ENCODE peak calls at places on chromosomes 4 and X, in ten cellular contexts. H is heart left ventricle, X is heart right ventricle, L is suprapubic skin, B is tibial artery, G is A549, O is pancreas, M is upper lobe of right lung, N is lower lobe of right lung, W is uterus. K is an unnamed sample.

GRCh38 chr4:151029537-151029936 is 14.5 kb upstream of the LRBA start:
- DNase-seq in H (no peak), G (no peak), L (no peak), X (no peak), O (no peak), N (no peak), M (no peak), W (no peak), B (no peak), K (no peak)

GRCh38 chr4:48542888-48543287 is 52.8 kb downstream of the ZAR1 start:
- DNase-seq in G (no peak), W (no peak), X (no peak), L (no peak), H (no peak), O (no peak), N (no peak), M (no peak), B (no peak), K (no peak)

GRCh38 chrX:125757794-125758564 is 408.1 kb downstream of the DCAF12L2 start:
- DNase-seq in M (no peak), O (peak; percentile 4), W (peak; percentile 26), N (no peak), G (peak; percentile 7), L (no peak), X (peak; percentile 11), B (peak; percentile 38), H (peak; percentile 53), K (no peak)

GRCh38 chr4:182929296-182929695 is 12.1 kb upstream of the DCTD start:
- DNase-seq in O (no peak), H (no peak), B (no peak), L (no peak), W (no peak), X (no peak), N (no peak), M (no peak), G (peak; percentile 43), K (no peak)

GRCh38 chr4:1113311-1114009 is at the start of gene RNF212:
- DNase-seq in G (peak; percentile 49), W (no peak), N (no peak), M (peak; percentile 83), H (no peak), X (peak; percentile 45), O (peak; percentile 60), L (peak; percentile 57), B (no peak), K (no peak)

GRCh38 chr4:109411964-109412363 is 21.7 kb upstream of the SEC24B start:
- DNase-seq in B (no peak), G (no peak), M (no peak), X (peak; percentile 68), N (no peak), L (no peak), W (no peak), O (peak; percentile 29), H (peak; percentile 62), K (no peak)

GRCh38 chrX:129754266-129755024 is 15.7 kb downstream of the XPNPEP2 start:
- DNase-seq in W (no peak), X (no peak), L (no peak), M (no peak), H (no peak), O (no peak), G (no peak), B (no peak), N (no peak), K (no peak)

GRCh38 chrX:103792916-103793540 is 16.4 kb downstream of the PLP1 start:
- DNase-seq in H (no peak), N (no peak), L (no peak), G (no peak), B (no peak), O (no peak), W (no peak), M (no peak), X (no peak), K (no peak)

GRCh38 chr4:151014521-151015457 is at the start of gene LRBA:
- DNase-seq in W (peak; percentile 70), H (peak; percentile 73), B (peak; percentile 60), G (peak; percentile 74), X (peak; percentile 61), O (peak; percentile 85), M (peak; percentile 90), L (no peak), N (peak; percentile 87), K (peak; percentile 58)

GRCh38 chr4:113636877-113637276 is 124.7 kb downstream of the CAMK2D start:
- DNase-seq in H (no peak), N (no peak), W (no peak), L (no peak), M (no peak), O (no peak), X (no peak), B (no peak), G (no peak), K (no peak)

GRCh38 chr4:15078682-15079642 is 76.7 kb downstream of the CPEB2 start:
- DNase-seq in H (no peak), L (no peak), B (no peak), W (no peak), M (no peak), N (no peak), X (no peak), O (no peak), G (no peak), K (no peak)

GRCh38 chrX:45347877-45348675 is 147.4 kb upstream of the DIPK2B start:
- DNase-seq in O (no peak), H (no peak), M (no peak), B (no peak), L (no peak), N (no peak), G (no peak), W (no peak), X (no peak), K (no peak)

GRCh38 chr4:149160370-149160769 is 655.3 kb downstream of the IQCM start:
- DNase-seq in W (no peak), G (no peak), X (no peak), N (no peak), B (no peak), O (no peak), M (no peak), L (no peak), H (no peak), K (no peak)

GRCh38 chrX:49956313-49956712 is 33.9 kb downstream of the CLCN5 start:
- DNase-seq in G (no peak), W (no peak), L (no peak), M (no peak), B (no peak), H (no peak), X (no peak), O (no peak), N (no peak), K (no peak)

GRCh38 chr4:102606846-102607440 is 105.8 kb downstream of the NFKB1 start:
- DNase-seq in G (no peak), X (no peak), N (peak; percentile 60), O (peak; percentile 51), L (no peak), H (no peak), W (no peak), B (no peak), M (no peak), K (no peak)

GRCh38 chrX:71292669-71293379 is 8.7 kb upstream of the ITGB1BP2 start:
- DNase-seq in W (no peak), X (no peak), N (no peak), B (no peak), G (no peak), H (no peak), M (no peak), L (no peak), O (no peak), K (no peak)

GRCh38 chr4:73816814-73817213 is 19.7 kb upstream of the CXCL6 start:
- DNase-seq in O (no peak), G (peak; percentile 66), W (no peak), M (no peak), X (no peak), L (no peak), N (no peak), B (no peak), H (peak; percentile 50), K (peak; percentile 31)

GRCh38 chr4:169160825-169161224 is 109.9 kb downstream of the SH3RF1 start:
- DNase-seq in G (no peak), M (no peak), H (peak; percentile 30), O (no peak), X (no peak), W (peak; percentile 23), N (no peak), L (no peak), B (peak; percentile 22), K (peak; percentile 17)

DNA sequence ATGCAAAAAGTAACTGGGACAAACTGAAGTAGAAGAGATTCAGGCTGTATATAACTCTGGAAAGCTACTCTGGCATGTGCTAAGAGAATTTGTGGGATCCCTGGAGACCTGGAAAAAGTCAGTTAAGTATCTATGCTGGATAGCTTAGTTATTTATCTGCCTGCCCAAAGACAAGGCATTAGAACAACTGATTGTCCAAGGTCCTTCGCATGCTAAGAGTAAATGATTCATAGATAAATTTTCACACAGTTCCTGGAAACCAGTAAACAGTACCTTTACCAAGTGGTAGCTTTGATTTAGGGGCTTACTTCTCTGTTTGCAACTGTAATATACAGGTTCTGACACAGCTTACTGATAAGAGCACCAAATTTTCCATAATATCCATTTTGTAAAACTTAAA is 104.8 kb downstream of the ATP11C start:
- DNase-seq in W (no peak), X (no peak), H (no peak), B (no peak), L (no peak), O (no peak), G (peak; percentile 2), M (no peak), N (no peak), K (no peak)
- H3K4me1 ChIP-seq in W (no peaks in the 10 kb centered on the region), X (peaks cover 7% of the 10 kb centered on the region), H (no peaks in the 10 kb centered on the region), B (peaks cover 3% of the 10 kb centered on the region), L (peaks cover 10% of the 10 kb centered on the region), O (no peaks in the 10 kb centered on the region), G (peaks cover 48% of the 10 kb centered on the region), M (peaks cover 17% of the 10 kb centered on the region), N (peaks cover 14% of the 10 kb centered on the region), K (peaks cover 4% of the 10 kb centered on the region)

GRCh38 chr4:138239496-138239895 is 2.7 kb downstream of the SLC7A11 start:
- DNase-seq in W (no peak), B (no peak), L (no peak), M (no peak), O (no peak), X (no peak), N (no peak), H (no peak), G (no peak), K (no peak)
- H3K27ac ChIP-seq in W (no peak overlapping the region), B (no peak overlapping the region), L (no peak overlapping the region), M (no peak overlapping the region), O (no peak overlapping the region), X (no peak overlapping the region), N (no peak overlapping the region), H (no peak overlapping the region), G (peak overlapping the region; percentile 99), K (no peak overlapping the region)

DNA sequence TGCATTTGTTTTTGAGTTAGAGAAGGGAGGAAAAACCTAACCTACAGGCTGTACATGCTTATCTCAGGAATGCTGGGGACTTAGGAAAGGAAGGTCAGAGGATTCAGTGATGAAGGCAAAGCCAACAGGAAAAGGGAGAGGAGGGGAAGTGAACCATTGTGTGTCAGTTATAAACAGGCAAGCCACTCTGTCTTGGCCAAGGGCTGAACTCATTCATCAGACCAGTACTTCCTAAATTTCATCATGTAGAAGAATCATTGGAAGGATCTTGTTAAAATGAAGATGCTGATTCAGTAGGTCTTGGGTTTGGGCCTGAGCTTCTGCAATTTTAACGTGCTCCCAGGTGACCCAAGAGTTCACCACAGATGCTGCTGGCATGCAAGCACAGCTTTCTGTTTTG is 8.4 kb downstream of the SRPX start:
- DNase-seq in N (no peak), X (no peak), O (no peak), G (no peak), M (no peak), H (no peak), W (no peak), B (no peak), L (no peak), K (no peak)
- H3K4me1 ChIP-seq in N (no peaks in the 10 kb centered on the region), X (peaks cover 7% of the 10 kb centered on the region), O (no peaks in the 10 kb centered on the region), G (no peaks in the 10 kb centered on the region), M (no peaks in the 10 kb centered on the region), H (no peaks in the 10 kb centered on the region), W (no peaks in the 10 kb centered on the region), B (no peaks in the 10 kb centered on the region), L (peaks cover 3% of the 10 kb centered on the region), K (no peaks in the 10 kb centered on the region)

GRCh38 chr4:176882201-176882600 is 89.5 kb upstream of the VEGFC start:
- DNase-seq in B (no peak), L (no peak), G (no peak), O (no peak), N (no peak), M (no peak), X (no peak), W (no peak), H (no peak), K (no peak)
- H3K27ac ChIP-seq in B (no peak overlapping the region), L (no peak overlapping the region), G (peak overlapping the region; percentile 70), O (no peak overlapping the region), N (no peak overlapping the region), M (no peak overlapping the region), X (no peak overlapping the region), W (no peak overlapping the region), H (no peak overlapping the region), K (no peak overlapping the region)

K was measured in gastrocnemius medialis.